ENCODE peak calls at places on chromosomes 4 and X, in four cellular contexts. One of them, this sample, is unnamed.

GRCh38 chr4:173919196-173919595 is 364.3 kb downstream of the FBXO8 start:
- DNase-seq in stimulated activated CD4-positive, alpha-beta T cell treated with anti-CD3 and anti-CD28 coated beads, Interleukin-1b, Interleukin-23, amount 100 ng/mL, for 48 hours: no peak
- DNase-seq in T1000: no peak
- DNase-seq in activated naive CD4-positive, alpha-beta T cell treated with anti-CD3 and anti-CD28 coated beads for 36 hours: no peak
- DNase-seq in this sample: no peak

GRCh38 chrX:110241816-110242215 is 76.1 kb downstream of the AMMECR1 start:
- DNase-seq in stimulated activated CD4-positive, alpha-beta T cell treated with anti-CD3 and anti-CD28 coated beads, Interleukin-1b, Interleukin-23, amount 100 ng/mL, for 48 hours: no peak
- DNase-seq in T1000: no peak
- DNase-seq in activated naive CD4-positive, alpha-beta T cell treated with anti-CD3 and anti-CD28 coated beads for 36 hours: no peak
- DNase-seq in this sample: no peak

GRCh38 chrX:136546369-136546768 is 14.4 kb downstream of the VGLL1 start:
- DNase-seq in stimulated activated CD4-positive, alpha-beta T cell treated with anti-CD3 and anti-CD28 coated beads, Interleukin-1b, Interleukin-23, amount 100 ng/mL, for 48 hours: no peak
- DNase-seq in T1000: no peak
- DNase-seq in activated naive CD4-positive, alpha-beta T cell treated with anti-CD3 and anti-CD28 coated beads for 36 hours: no peak
- DNase-seq in this sample: no peak

GRCh38 chr4:158775091-158775651 is 6.3 kb downstream of the FNIP2 start:
- DNase-seq in stimulated activated CD4-positive, alpha-beta T cell treated with anti-CD3 and anti-CD28 coated beads, Interleukin-1b, Interleukin-23, amount 100 ng/mL, for 48 hours: no peak
- DNase-seq in T1000: no peak
- DNase-seq in activated naive CD4-positive, alpha-beta T cell treated with anti-CD3 and anti-CD28 coated beads for 36 hours: no peak
- DNase-seq in this sample: no peak

GRCh38 chr4:148226341-148226740 is 215.9 kb downstream of the NR3C2 start:
- DNase-seq in stimulated activated CD4-positive, alpha-beta T cell treated with anti-CD3 and anti-CD28 coated beads, Interleukin-1b, Interleukin-23, amount 100 ng/mL, for 48 hours: no peak
- DNase-seq in T1000: no peak
- DNase-seq in activated naive CD4-positive, alpha-beta T cell treated with anti-CD3 and anti-CD28 coated beads for 36 hours: no peak
- DNase-seq in this sample: no peak

GRCh38 chr4:43374352-43374751 is 481.8 kb downstream of the GRXCR1 start:
- DNase-seq in stimulated activated CD4-positive, alpha-beta T cell treated with anti-CD3 and anti-CD28 coated beads, Interleukin-1b, Interleukin-23, amount 100 ng/mL, for 48 hours: no peak
- DNase-seq in T1000: no peak
- DNase-seq in activated naive CD4-positive, alpha-beta T cell treated with anti-CD3 and anti-CD28 coated beads for 36 hours: no peak
- DNase-seq in this sample: no peak

GRCh38 chr4:8840006-8840793 is 31.4 kb downstream of the HMX1 start:
- DNase-seq in stimulated activated CD4-positive, alpha-beta T cell treated with anti-CD3 and anti-CD28 coated beads, Interleukin-1b, Interleukin-23, amount 100 ng/mL, for 48 hours: no peak
- DNase-seq in T1000: no peak
- DNase-seq in activated naive CD4-positive, alpha-beta T cell treated with anti-CD3 and anti-CD28 coated beads for 36 hours: no peak
- DNase-seq in this sample: no peak

GRCh38 chrX:122546269-122546668 is 637.8 kb upstream of the GRIA3 start:
- DNase-seq in stimulated activated CD4-positive, alpha-beta T cell treated with anti-CD3 and anti-CD28 coated beads, Interleukin-1b, Interleukin-23, amount 100 ng/mL, for 48 hours: no peak
- DNase-seq in T1000: no peak
- DNase-seq in activated naive CD4-positive, alpha-beta T cell treated with anti-CD3 and anti-CD28 coated beads for 36 hours: no peak
- DNase-seq in this sample: no peak

GRCh38 chr4:99205104-99205979 is 13.7 kb downstream of the ADH6 start:
- DNase-seq in stimulated activated CD4-positive, alpha-beta T cell treated with anti-CD3 and anti-CD28 coated beads, Interleukin-1b, Interleukin-23, amount 100 ng/mL, for 48 hours: no peak
- DNase-seq in T1000: no peak
- DNase-seq in activated naive CD4-positive, alpha-beta T cell treated with anti-CD3 and anti-CD28 coated beads for 36 hours: no peak
- DNase-seq in this sample: no peak

GRCh38 chr4:15444879-15445576 is 17.2 kb downstream of the C1QTNF7 start:
- DNase-seq in stimulated activated CD4-positive, alpha-beta T cell treated with anti-CD3 and anti-CD28 coated beads, Interleukin-1b, Interleukin-23, amount 100 ng/mL, for 48 hours: no peak
- DNase-seq in T1000: no peak
- DNase-seq in activated naive CD4-positive, alpha-beta T cell treated with anti-CD3 and anti-CD28 coated beads for 36 hours: no peak
- DNase-seq in this sample: no peak

GRCh38 chrX:7941390-7942042 is 14.3 kb upstream of the PNPLA4 start:
- DNase-seq in stimulated activated CD4-positive, alpha-beta T cell treated with anti-CD3 and anti-CD28 coated beads, Interleukin-1b, Interleukin-23, amount 100 ng/mL, for 48 hours: no peak
- DNase-seq in T1000: no peak
- DNase-seq in activated naive CD4-positive, alpha-beta T cell treated with anti-CD3 and anti-CD28 coated beads for 36 hours: peak
- DNase-seq in this sample: peak

GRCh38 chr4:53616219-53616618 is 24.9 kb upstream of the LNX1 start:
- DNase-seq in stimulated activated CD4-positive, alpha-beta T cell treated with anti-CD3 and anti-CD28 coated beads, Interleukin-1b, Interleukin-23, amount 100 ng/mL, for 48 hours: no peak
- DNase-seq in T1000: no peak
- DNase-seq in activated naive CD4-positive, alpha-beta T cell treated with anti-CD3 and anti-CD28 coated beads for 36 hours: no peak
- DNase-seq in this sample: no peak

GRCh38 chr4:23384741-23385140 is 505.1 kb downstream of the PPARGC1A start:
- DNase-seq in stimulated activated CD4-positive, alpha-beta T cell treated with anti-CD3 and anti-CD28 coated beads, Interleukin-1b, Interleukin-23, amount 100 ng/mL, for 48 hours: no peak
- DNase-seq in T1000: no peak
- DNase-seq in activated naive CD4-positive, alpha-beta T cell treated with anti-CD3 and anti-CD28 coated beads for 36 hours: no peak
- DNase-seq in this sample: no peak

GRCh38 chr4:158046345-158046744 is 126.5 kb downstream of the GASK1B start:
- DNase-seq in stimulated activated CD4-positive, alpha-beta T cell treated with anti-CD3 and anti-CD28 coated beads, Interleukin-1b, Interleukin-23, amount 100 ng/mL, for 48 hours: no peak
- DNase-seq in T1000: no peak
- DNase-seq in activated naive CD4-positive, alpha-beta T cell treated with anti-CD3 and anti-CD28 coated beads for 36 hours: no peak
- DNase-seq in this sample: no peak

GRCh38 chr4:186553717-186554116 is 1.6 kb downstream of the MTNR1A start:
- DNase-seq in stimulated activated CD4-positive, alpha-beta T cell treated with anti-CD3 and anti-CD28 coated beads, Interleukin-1b, Interleukin-23, amount 100 ng/mL, for 48 hours: no peak
- DNase-seq in T1000: no peak
- DNase-seq in activated naive CD4-positive, alpha-beta T cell treated with anti-CD3 and anti-CD28 coated beads for 36 hours: no peak
- DNase-seq in this sample: no peak

GRCh38 chr4:7358100-7358735 is 76.5 kb downstream of the PSAPL1 start:
- DNase-seq in stimulated activated CD4-positive, alpha-beta T cell treated with anti-CD3 and anti-CD28 coated beads, Interleukin-1b, Interleukin-23, amount 100 ng/mL, for 48 hours: no peak
- DNase-seq in T1000: peak
- DNase-seq in activated naive CD4-positive, alpha-beta T cell treated with anti-CD3 and anti-CD28 coated beads for 36 hours: no peak
- DNase-seq in this sample: no peak

GRCh38 chrX:73069365-73070035 is 9.8 kb downstream of the PABPC1L2A start:
- DNase-seq in stimulated activated CD4-positive, alpha-beta T cell treated with anti-CD3 and anti-CD28 coated beads, Interleukin-1b, Interleukin-23, amount 100 ng/mL, for 48 hours: no peak
- DNase-seq in T1000: no peak
- DNase-seq in activated naive CD4-positive, alpha-beta T cell treated with anti-CD3 and anti-CD28 coated beads for 36 hours: no peak
- DNase-seq in this sample: no peak

GRCh38 chr4:140269369-140269768 is 104.1 kb upstream of the SCOC start:
- DNase-seq in stimulated activated CD4-positive, alpha-beta T cell treated with anti-CD3 and anti-CD28 coated beads, Interleukin-1b, Interleukin-23, amount 100 ng/mL, for 48 hours: no peak
- DNase-seq in T1000: no peak
- DNase-seq in activated naive CD4-positive, alpha-beta T cell treated with anti-CD3 and anti-CD28 coated beads for 36 hours: no peak
- DNase-seq in this sample: no peak

GRCh38 chrX:9122504-9123245 is 88.7 kb upstream of the FAM9B start:
- DNase-seq in stimulated activated CD4-positive, alpha-beta T cell treated with anti-CD3 and anti-CD28 coated beads, Interleukin-1b, Interleukin-23, amount 100 ng/mL, for 48 hours: no peak
- DNase-seq in T1000: no peak
- DNase-seq in activated naive CD4-positive, alpha-beta T cell treated with anti-CD3 and anti-CD28 coated beads for 36 hours: no peak
- DNase-seq in this sample: no peak

GRCh38 chr4:129545599-129546278 is 449.8 kb downstream of the C4orf33 start:
- DNase-seq in stimulated activated CD4-positive, alpha-beta T cell treated with anti-CD3 and anti-CD28 coated beads, Interleukin-1b, Interleukin-23, amount 100 ng/mL, for 48 hours: no peak
- DNase-seq in T1000: no peak
- DNase-seq in activated naive CD4-positive, alpha-beta T cell treated with anti-CD3 and anti-CD28 coated beads for 36 hours: no peak
- DNase-seq in this sample: no peak

GRCh38 chr4:121484633-121485032 is 103.8 kb upstream of the QRFPR start:
- DNase-seq in stimulated activated CD4-positive, alpha-beta T cell treated with anti-CD3 and anti-CD28 coated beads, Interleukin-1b, Interleukin-23, amount 100 ng/mL, for 48 hours: peak
- DNase-seq in T1000: no peak
- DNase-seq in activated naive CD4-positive, alpha-beta T cell treated with anti-CD3 and anti-CD28 coated beads for 36 hours: peak
- DNase-seq in this sample: peak

GRCh38 chrX:129992181-129992580 is 9.7 kb downstream of the BCORL1 start:
- DNase-seq in stimulated activated CD4-positive, alpha-beta T cell treated with anti-CD3 and anti-CD28 coated beads, Interleukin-1b, Interleukin-23, amount 100 ng/mL, for 48 hours: no peak
- DNase-seq in T1000: no peak
- DNase-seq in activated naive CD4-positive, alpha-beta T cell treated with anti-CD3 and anti-CD28 coated beads for 36 hours: no peak
- DNase-seq in this sample: no peak

GRCh38 chr4:17544831-17545234 is 29.9 kb downstream of the CLRN2 start:
- DNase-seq in stimulated activated CD4-positive, alpha-beta T cell treated with anti-CD3 and anti-CD28 coated beads, Interleukin-1b, Interleukin-23, amount 100 ng/mL, for 48 hours: no peak
- DNase-seq in T1000: no peak
- DNase-seq in activated naive CD4-positive, alpha-beta T cell treated with anti-CD3 and anti-CD28 coated beads for 36 hours: no peak
- DNase-seq in this sample: no peak

GRCh38 chr4:28490669-28491068 is 1630.0 kb downstream of the STIM2 start:
- DNase-seq in stimulated activated CD4-positive, alpha-beta T cell treated with anti-CD3 and anti-CD28 coated beads, Interleukin-1b, Interleukin-23, amount 100 ng/mL, for 48 hours: no peak
- DNase-seq in T1000: no peak
- DNase-seq in activated naive CD4-positive, alpha-beta T cell treated with anti-CD3 and anti-CD28 coated beads for 36 hours: no peak
- DNase-seq in this sample: no peak

GRCh38 chrX:11665144-11666040 is at the start of gene ARHGAP6:
- DNase-seq in stimulated activated CD4-positive, alpha-beta T cell treated with anti-CD3 and anti-CD28 coated beads, Interleukin-1b, Interleukin-23, amount 100 ng/mL, for 48 hours: no peak
- DNase-seq in T1000: peak
- DNase-seq in activated naive CD4-positive, alpha-beta T cell treated with anti-CD3 and anti-CD28 coated beads for 36 hours: no peak
- DNase-seq in this sample: no peak

GRCh38 chrX:127302841-127303240 is 483.3 kb downstream of the PRR32 start:
- DNase-seq in stimulated activated CD4-positive, alpha-beta T cell treated with anti-CD3 and anti-CD28 coated beads, Interleukin-1b, Interleukin-23, amount 100 ng/mL, for 48 hours: no peak
- DNase-seq in T1000: no peak
- DNase-seq in activated naive CD4-positive, alpha-beta T cell treated with anti-CD3 and anti-CD28 coated beads for 36 hours: no peak
- DNase-seq in this sample: no peak

GRCh38 chr4:116839826-116840225 is 245.6 kb downstream of the TRAM1L1 start:
- DNase-seq in stimulated activated CD4-positive, alpha-beta T cell treated with anti-CD3 and anti-CD28 coated beads, Interleukin-1b, Interleukin-23, amount 100 ng/mL, for 48 hours: no peak
- DNase-seq in T1000: peak
- DNase-seq in activated naive CD4-positive, alpha-beta T cell treated with anti-CD3 and anti-CD28 coated beads for 36 hours: no peak
- DNase-seq in this sample: no peak

GRCh38 chr4:74098628-74098995 is 383 bp downstream of the CXCL2 start:
- DNase-seq in stimulated activated CD4-positive, alpha-beta T cell treated with anti-CD3 and anti-CD28 coated beads, Interleukin-1b, Interleukin-23, amount 100 ng/mL, for 48 hours: no peak
- DNase-seq in T1000: no peak
- DNase-seq in activated naive CD4-positive, alpha-beta T cell treated with anti-CD3 and anti-CD28 coated beads for 36 hours: no peak
- DNase-seq in this sample: no peak